ENCODE peak calls at places on chromosomes 7 and 10, in nine cellular contexts. H, Q, O, U, D, J, T, L and A are unnamed samples.

GRCh38 chr10:96124230-96125141 is 5.6 kb upstream of the ZNF518A start:
- DNase-seq in H (peak), Q (peak), O (peak), U (peak), D (peak), J (peak), T (no peak), L (no peak), A (no peak)

GRCh38 chr7:9091282-9091681 is 657.9 kb downstream of the NXPH1 start:
- DNase-seq in H (no peak), Q (peak), O (no peak), U (no peak), D (no peak), J (no peak), T (no peak), L (no peak), A (peak)

GRCh38 chr7:155862088-155862487 is 49.8 kb upstream of the SHH start:
- DNase-seq in H (no peak), Q (no peak), O (no peak), U (no peak), D (no peak), J (peak), T (no peak), L (no peak), A (no peak)

GRCh38 chr10:17787087-17787942 is 21.8 kb upstream of the MRC1 start:
- DNase-seq in H (peak), Q (peak), O (no peak), U (no peak), D (no peak), J (no peak), T (no peak), L (no peak), A (no peak)

GRCh38 chr10:17905491-17905890 is 46.2 kb upstream of the SLC39A12 start:
- DNase-seq in H (no peak), Q (no peak), O (no peak), U (no peak), D (no peak), J (no peak), T (no peak), L (no peak), A (no peak)

GRCh38 chr10:99698504-99699080 is 33.3 kb downstream of the COX15 start:
- DNase-seq in H (no peak), Q (no peak), O (no peak), U (no peak), D (no peak), J (no peak), T (no peak), L (no peak), A (peak)

GRCh38 chr10:24234784-24235183 is 25.8 kb downstream of the KIAA1217 start:
- DNase-seq in H (no peak), Q (no peak), O (no peak), U (no peak), D (no peak), J (no peak), T (no peak), L (no peak), A (no peak)

GRCh38 chr10:30063098-30063497 is 3.7 kb upstream of the JCAD start:
- DNase-seq in H (no peak), Q (no peak), O (no peak), U (no peak), D (no peak), J (no peak), T (no peak), L (no peak), A (no peak)

GRCh38 chr10:123381271-123381670 is 227.1 kb downstream of the BUB3 start:
- DNase-seq in H (no peak), Q (no peak), O (no peak), U (no peak), D (no peak), J (no peak), T (no peak), L (no peak), A (no peak)

GRCh38 chr10:122259075-122259466 is 12.0 kb upstream of the BTBD16 start:
- DNase-seq in H (no peak), Q (no peak), O (no peak), U (peak), D (no peak), J (no peak), T (no peak), L (peak), A (no peak)

GRCh38 chr7:71343821-71344341 is 211.9 kb downstream of the GALNT17 start:
- DNase-seq in H (no peak), Q (no peak), O (no peak), U (no peak), D (no peak), J (no peak), T (peak), L (no peak), A (no peak)

GRCh38 chr10:132355754-132356153 is 23.8 kb downstream of the LRRC27 start:
- DNase-seq in H (no peak), Q (no peak), O (no peak), U (peak), D (no peak), J (no peak), T (no peak), L (peak), A (no peak)

GRCh38 chr10:69647819-69648218 is 17.8 kb downstream of the FAM241B start:
- DNase-seq in H (no peak), Q (no peak), O (no peak), U (peak), D (no peak), J (no peak), T (no peak), L (no peak), A (no peak)

GRCh38 chr10:99975942-99976809 is 33.6 kb downstream of the DNMBP start:
- DNase-seq in H (peak), Q (no peak), O (no peak), U (no peak), D (no peak), J (no peak), T (peak), L (no peak), A (peak)

GRCh38 chr7:155653773-155654172 is 9.3 kb downstream of the RBM33 start:
- DNase-seq in H (no peak), Q (no peak), O (peak), U (no peak), D (no peak), J (no peak), T (no peak), L (no peak), A (no peak)

GRCh38 chr10:72164617-72165016 is 51.2 kb upstream of the ANAPC16 start:
- DNase-seq in H (no peak), Q (no peak), O (no peak), U (no peak), D (no peak), J (no peak), T (no peak), L (no peak), A (no peak)
- TF ChIP-seq CTCF in H (peak), Q (no peak), O (no peak), U (peak), D (no peak), J (no peak), T (no peak), L (no peak), A (no peak)

GRCh38 chr7:26061340-26062239 is 90.4 kb upstream of the NFE2L3 start:
- DNase-seq in H (peak), Q (peak), O (peak), U (no peak), D (peak), J (peak), T (peak), L (peak), A (peak)
- H3K4me3 ChIP-seq in H (no peak), Q (no peak), O (no peak), U (no peak), D (no peak), J (no peak), T (no peak), L (no peak), A (no peak)

GRCh38 chr7:121123028-121123427 is 134.5 kb downstream of the CPED1 start:
- DNase-seq in H (no peak), Q (no peak), O (no peak), U (no peak), D (no peak), J (no peak), T (no peak), L (no peak), A (no peak)

GRCh38 chr7:121132940-121133339 is 144.4 kb downstream of the CPED1 start:
- DNase-seq in H (no peak), Q (no peak), O (no peak), U (no peak), D (no peak), J (no peak), T (no peak), L (no peak), A (no peak)

GRCh38 chr7:121126201-121126600 is 137.7 kb downstream of the CPED1 start:
- DNase-seq in H (no peak), Q (no peak), O (no peak), U (no peak), D (no peak), J (no peak), T (no peak), L (no peak), A (no peak)

GRCh38 chr7:121126801-121127534 is 138.5 kb downstream of the CPED1 start:
- DNase-seq in H (peak), Q (peak), O (no peak), U (no peak), D (peak), J (no peak), T (no peak), L (no peak), A (peak)
- TF ChIP-seq CTCF in H (peak), Q (no peak), O (no peak), U (no peak), D (no peak), J (no peak), T (no peak), L (no peak), A (peak)

GRCh38 chr10:51073035-51073434 is 1.3 kb upstream of the PRKG1 start:
- DNase-seq in H (no peak), Q (no peak), O (no peak), U (no peak), D (no peak), J (no peak), T (no peak), L (no peak), A (no peak)
- H3K4me3 ChIP-seq in H (no peak), Q (peak), O (no peak), U (no peak), D (no peak), J (peak), T (peak), L (peak), A (no peak)

GRCh38 chr10:91432175-91432574 is 22.0 kb downstream of the HECTD2 start:
- DNase-seq in H (no peak), Q (no peak), O (no peak), U (no peak), D (no peak), J (no peak), T (no peak), L (no peak), A (no peak)
- TF ChIP-seq CTCF in H (no peak), Q (no peak), O (no peak), U (no peak), D (no peak), J (no peak), T (no peak), L (no peak), A (no peak)

DNA sequence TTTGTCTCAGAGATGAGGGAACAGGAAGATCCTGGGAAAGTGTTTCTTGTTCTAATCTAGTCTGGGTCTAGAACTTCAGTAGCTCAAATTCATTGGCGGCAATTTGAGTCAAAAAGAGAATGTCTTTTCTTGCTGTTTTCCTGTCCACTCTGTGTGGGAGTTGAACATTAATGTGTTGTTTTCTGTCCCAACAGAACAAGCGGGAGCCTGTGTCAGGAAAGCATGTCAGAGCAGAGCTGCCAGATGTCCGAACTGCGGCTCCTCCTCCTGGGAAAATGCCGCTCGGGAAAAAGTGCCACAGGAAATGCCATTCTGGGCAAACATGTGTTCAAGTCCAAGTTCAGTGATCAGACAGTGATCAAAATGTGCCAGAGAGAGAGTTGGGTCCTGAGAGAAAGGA is 16.0 kb downstream of the GIMAP8 start:
- DNase-seq in H (no peak), Q (no peak), O (no peak), U (no peak), D (no peak), J (no peak), T (no peak), L (no peak), A (no peak)
- H3K4me3 ChIP-seq in H (no peak), Q (no peak), O (no peak), U (no peak), D (no peak), J (no peak), T (no peak), L (peak), A (no peak)